ENCODE peak calls at places on chromosome 4, in nine cellular contexts. X is tibial nerve, E is prostate gland, D is thyroid gland, C is IMR-90, T is lower leg skin, Z is ovary, R is esophagus muscularis mucosa, V is transverse colon. S is an unnamed sample.

GRCh38 chr4:113998531-113998930 is 19.1 kb upstream of the ARSJ start:
- DNase-seq in D (no peak), E (no peak), X (no peak), T (no peak), R (no peak), V (no peak), Z (no peak), C (no peak), S (no peak)

GRCh38 chr4:83071116-83071515 is 36.1 kb downstream of the COPS4 start:
- DNase-seq in Z (no peak), D (no peak), R (no peak), X (no peak), V (no peak), E (no peak), C (peak), T (no peak), S (no peak)

GRCh38 chr4:143396695-143397094 is 60.0 kb downstream of the GAB1 start:
- DNase-seq in X (no peak), C (peak), V (no peak), Z (no peak), T (no peak), D (no peak), R (no peak), E (no peak), S (no peak)

GRCh38 chr4:40422309-40422708 is 87.2 kb downstream of the CHRNA9 start:
- DNase-seq in E (no peak), Z (no peak), X (no peak), V (no peak), R (no peak), C (no peak), D (no peak), T (no peak), S (no peak)

GRCh38 chr4:153483432-153484418 is 17.6 kb downstream of the TMEM131L start:
- DNase-seq in V (no peak), R (no peak), Z (no peak), D (no peak), T (no peak), C (peak), X (no peak), E (no peak), S (no peak)

GRCh38 chr4:169948271-169948670 is 77.9 kb downstream of the MFAP3L start:
- DNase-seq in E (no peak), C (no peak), X (no peak), D (no peak), V (no peak), Z (no peak), R (no peak), T (no peak), S (no peak)

GRCh38 chr4:108072300-108072699 is 82.6 kb downstream of the HADH start:
- DNase-seq in C (no peak), R (no peak), E (no peak), V (peak), X (no peak), Z (no peak), D (peak), T (no peak), S (no peak)

GRCh38 chr4:123939621-123940020 is 543.0 kb downstream of the SPRY1 start:
- DNase-seq in C (peak), R (no peak), X (no peak), V (no peak), E (no peak), D (no peak), Z (no peak), T (no peak), S (no peak)

GRCh38 chr4:168683595-168683994 is 186.7 kb downstream of the PALLD start:
- DNase-seq in E (no peak), V (no peak), Z (no peak), D (no peak), C (peak), R (no peak), X (no peak), T (no peak), S (no peak)

GRCh38 chr4:168677063-168677462 is 180.2 kb downstream of the PALLD start:
- DNase-seq in E (no peak), R (no peak), V (no peak), T (no peak), X (no peak), Z (no peak), D (peak), C (no peak), S (no peak)

GRCh38 chr4:145207934-145208333 is 27.5 kb upstream of the OTUD4 start:
- DNase-seq in R (no peak), C (no peak), T (no peak), E (no peak), D (no peak), V (no peak), Z (no peak), X (no peak), S (no peak)

GRCh38 chr4:64192731-64193412 is 216.4 kb downstream of the TECRL start:
- DNase-seq in C (no peak), D (no peak), R (no peak), E (no peak), T (no peak), Z (no peak), X (no peak), V (no peak), S (no peak)

GRCh38 chr4:91734682-91735081 is 569.1 kb upstream of the GRID2 start:
- DNase-seq in E (no peak), C (no peak), V (no peak), X (no peak), D (no peak), Z (no peak), T (no peak), R (no peak), S (no peak)

GRCh38 chr4:139256349-139256748 is 23.7 kb downstream of the MGARP start:
- DNase-seq in E (no peak), C (no peak), V (no peak), T (no peak), X (no peak), Z (no peak), D (no peak), R (no peak), S (no peak)

GRCh38 chr4:3797831-3798500 is 31.8 kb downstream of the ADRA2C start:
- DNase-seq in Z (no peak), X (no peak), D (peak), C (no peak), V (no peak), T (no peak), R (no peak), E (no peak), S (no peak)

GRCh38 chr4:15753786-15754185 is 24.3 kb upstream of the CD38 start:
- DNase-seq in E (no peak), R (no peak), X (no peak), V (no peak), D (peak), T (no peak), C (peak), Z (peak), S (no peak)

GRCh38 chr4:147530723-147531122 is 49.8 kb downstream of the EDNRA start:
- DNase-seq in X (no peak), C (peak), D (no peak), E (no peak), V (no peak), T (no peak), Z (no peak), R (no peak), S (no peak)

GRCh38 chr4:38717604-38718003 is 53.6 kb downstream of the KLF3 start:
- DNase-seq in C (peak), Z (no peak), R (peak), V (no peak), X (no peak), T (no peak), D (no peak), E (no peak), S (no peak)

DNA sequence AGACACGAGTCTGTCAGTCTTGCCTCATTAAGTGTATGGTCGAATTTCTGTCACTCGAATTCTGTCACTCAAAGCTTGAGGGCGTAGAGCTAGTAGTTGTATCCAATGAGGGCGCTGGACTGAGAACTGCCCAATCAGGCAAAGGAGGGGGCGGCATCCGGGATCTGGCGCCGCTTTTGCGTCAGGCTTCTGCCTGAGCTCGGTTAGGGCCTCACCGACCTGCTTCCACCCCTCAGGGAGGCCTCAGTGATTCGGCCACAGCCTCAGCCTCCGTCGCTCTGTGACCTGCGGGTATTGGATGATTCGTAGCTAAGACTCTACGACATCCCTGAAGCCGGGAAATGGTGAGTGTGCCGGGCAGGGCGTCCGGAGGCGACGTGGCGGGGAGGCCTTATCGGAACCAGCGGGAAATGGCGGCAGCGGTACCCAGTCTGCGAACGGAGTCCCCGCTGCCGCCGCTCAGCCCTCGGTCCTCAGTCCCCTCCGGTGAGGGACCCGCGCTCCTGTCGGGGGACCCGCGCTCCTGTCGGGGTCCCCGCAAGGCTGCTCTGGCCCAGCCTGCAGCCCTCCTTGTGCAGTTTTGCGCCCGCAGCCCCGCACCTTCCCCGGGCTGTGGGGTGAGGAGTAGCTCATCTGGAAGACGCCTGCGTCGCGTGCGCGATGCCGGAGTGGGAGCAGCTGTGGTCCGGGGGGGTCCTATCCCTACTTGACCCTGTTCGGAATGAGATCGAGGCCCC is 88.3 kb downstream of the ZNF718 start:
- DNase-seq in X (peak), C (peak), Z (peak), T (no peak), D (peak), R (no peak), V (peak), E (peak), S (no peak)
- TF ChIP-seq POLR2A in X (no peak), C (no peak), Z (peak), T (no peak), D (no peak), R (no peak), V (no peak), E (no peak), S (no peak)

GRCh38 chr4:1346781-1347409 is at the start of gene UVSSA:
- DNase-seq in Z (peak), E (peak), D (peak), C (peak), X (peak), R (peak), V (peak), T (peak), S (peak)
- TF ChIP-seq POLR2A in Z (peak), E (peak), D (no peak), C (no peak), X (peak), R (peak), V (peak), T (no peak), S (peak)

DNA sequence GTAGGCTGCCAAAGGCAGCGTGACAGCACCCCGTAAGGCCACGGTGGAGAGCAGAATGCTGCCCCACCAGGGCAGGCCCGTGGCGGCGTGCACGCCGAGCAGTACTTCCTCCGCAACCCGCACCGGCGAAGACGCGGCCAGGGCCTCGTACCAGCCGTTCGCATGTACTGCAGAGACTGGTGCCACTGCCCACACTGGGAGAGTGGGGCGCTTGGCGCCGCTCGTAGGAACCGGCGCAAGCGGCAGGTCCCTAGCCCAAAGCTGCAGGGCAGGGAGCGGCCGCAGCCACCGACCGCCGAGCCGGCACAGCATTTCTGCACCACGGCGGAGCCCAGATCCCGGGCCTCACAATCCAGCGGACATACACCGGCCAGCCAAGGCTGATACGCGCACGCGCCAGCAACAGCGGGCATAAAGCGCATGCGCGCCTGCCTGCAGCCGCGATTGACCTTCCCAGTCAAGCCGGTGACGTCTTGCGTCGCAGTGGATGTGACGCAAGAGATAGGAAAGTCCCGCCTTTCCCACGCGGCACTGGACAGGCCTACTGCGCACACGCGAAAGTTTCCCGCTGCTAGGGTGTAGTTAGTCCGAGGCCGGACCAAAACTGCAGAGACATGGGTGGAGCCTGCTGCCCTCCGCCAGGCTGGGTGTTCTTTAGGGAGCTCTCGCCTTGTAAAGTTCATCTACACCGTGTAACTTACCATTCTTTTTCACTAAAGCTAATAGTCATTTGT is at the start of gene COX18:
- DNase-seq in X (peak), Z (peak), E (peak), D (peak), V (peak), R (peak), C (peak), T (peak), S (peak)
- TF ChIP-seq POLR2A in X (no peak), Z (peak), E (peak), D (peak), V (peak), R (peak), C (peak), T (no peak), S (peak)

GRCh38 chr4:98143001-98143899 is at the start of gene STPG2:
- DNase-seq in Z (peak), D (peak), R (peak), T (peak), E (peak), C (peak), V (peak), X (peak), S (peak)
- TF ChIP-seq POLR2A in Z (peak), D (peak), R (no peak), T (no peak), E (peak), C (peak), V (peak), X (peak), S (peak)

S was measured in GM12892.